ENCODE peak calls at places on chromosomes 12 and 14, in four cellular contexts. N is A549, G is SK-N-SH, M is ovary. H is an unnamed sample. For H3K9me3, the result is how much of the 10 kb centered on the place peaks cover.

GRCh38 chr12:46830731-46831334 is 5.0 kb upstream of the SLC38A4 start:
- DNase-seq in N (no peak), M (no peak), G (no peak), H (no peak)

GRCh38 chr12:80857311-80857710 is 80.4 kb downstream of the LIN7A start:
- DNase-seq in N (no peak), M (no peak), G (no peak), H (no peak)

GRCh38 chr14:61528591-61529021 is 166.7 kb upstream of the HIF1A start:
- DNase-seq in G (no peak), N (no peak), M (no peak), H (no peak)

GRCh38 chr14:76463105-76463504 is 87.2 kb downstream of the ESRRB start:
- DNase-seq in G (no peak), N (no peak), M (no peak), H (no peak)

GRCh38 chr12:25997401-25997973 is 39.0 kb downstream of the RASSF8 start:
- DNase-seq in G (no peak), N (peak), M (no peak), H (no peak)

GRCh38 chr12:124445121-124445718 is 122.2 kb downstream of the NCOR2 start:
- DNase-seq in G (no peak), N (no peak), M (peak), H (no peak)

GRCh38 chr14:86712727-86713126 is 1182.8 kb downstream of the FLRT2 start:
- DNase-seq in G (no peak), M (no peak), N (no peak), H (no peak)

GRCh38 chr14:35261774-35262173 is 30.4 kb upstream of the PSMA6 start:
- DNase-seq in N (peak), G (no peak), M (no peak), H (no peak)

GRCh38 chr12:76080017-76080728 is 4.3 kb downstream of the NAP1L1 start:
- DNase-seq in G (no peak), M (no peak), N (no peak), H (no peak)

GRCh38 chr12:116863275-116863767 is 17.9 kb downstream of the HRK start:
- DNase-seq in N (peak), G (peak), M (no peak), H (no peak)

GRCh38 chr12:105860556-105861207 is 278.1 kb downstream of the NUAK1 start:
- DNase-seq in N (peak), M (no peak), G (no peak), H (no peak)

GRCh38 chr12:52207895-52208294 is 16.1 kb upstream of the KRT80 start:
- DNase-seq in G (no peak), M (no peak), N (no peak), H (peak)

GRCh38 chr12:25866586-25867378 is 91.7 kb upstream of the RASSF8 start:
- DNase-seq in M (no peak), N (no peak), G (no peak), H (no peak)

GRCh38 chr14:98371141-98371540 is 900.9 kb downstream of the BCL11B start:
- DNase-seq in N (no peak), G (no peak), M (no peak), H (no peak)

GRCh38 chr12:59596232-59597143 is 659 bp downstream of the SLC16A7 start:
- DNase-seq in M (peak), N (peak), G (peak), H (peak)

GRCh38 chr12:109873653-109874052 is 6.7 kb downstream of the GLTP start:
- DNase-seq in M (no peak), N (no peak), G (no peak), H (no peak)

GRCh38 chr14:70784886-70785285 is 24.4 kb downstream of the MAP3K9 start:
- DNase-seq in M (no peak), N (no peak), G (no peak), H (no peak)

GRCh38 chr12:64682572-64683277 is 72.4 kb downstream of the RASSF3 start:
- DNase-seq in G (peak), N (peak), M (peak), H (no peak)
- H3K27ac ChIP-seq in G (peak), N (peak), M (peak), H (no peak)

GRCh38 chr14:104973215-104974145 is 4.7 kb downstream of the AHNAK2 start:
- DNase-seq in M (peak), G (no peak), N (peak), H (peak)
- TF ChIP-seq EP300 in M (no peak), G (no peak), N (peak), H (no peak)

GRCh38 chr12:101764393-101764792 is 25.1 kb upstream of the SYCP3 start:
- DNase-seq in M (no peak), G (no peak), N (no peak), H (no peak)
- H3K9me3 ChIP-seq in M (under half), G (under half), N (under half), H (under half)

DNA sequence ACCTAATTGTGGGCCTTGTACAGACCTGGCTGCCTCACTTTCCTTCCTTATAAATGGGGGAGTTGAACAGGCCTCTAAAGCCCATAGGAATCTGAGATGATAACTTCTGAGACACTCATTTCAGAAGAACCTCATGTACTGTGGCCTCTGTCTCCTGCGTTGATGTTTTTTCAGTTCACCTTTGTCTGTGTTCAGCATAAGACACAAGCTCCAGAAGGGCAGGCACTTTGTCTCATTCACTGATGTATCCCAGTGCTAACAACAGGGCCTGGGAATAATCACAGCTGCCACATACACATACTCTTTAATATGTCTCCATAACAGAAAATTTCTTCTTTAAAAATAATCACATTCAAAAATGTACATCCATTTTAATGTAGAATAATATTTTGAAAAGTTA is 3.3 kb downstream of the FGD6 start:
- DNase-seq in M (no peak), G (no peak), N (no peak), H (no peak)
- H3K27ac ChIP-seq in M (no peak), G (peak), N (peak), H (no peak)

GRCh38 chr14:90412058-90412457 is 15.2 kb downstream of the CALM1 start:
- DNase-seq in N (no peak), M (no peak), G (no peak), H (no peak)

GRCh38 chr14:90405755-90406154 is 8.9 kb downstream of the CALM1 start:
- DNase-seq in G (no peak), M (no peak), N (no peak), H (no peak)

GRCh38 chr14:90406384-90406798 is 9.6 kb downstream of the CALM1 start:
- DNase-seq in M (no peak), N (no peak), G (no peak), H (no peak)

GRCh38 chr14:90409209-90409730 is 12.4 kb downstream of the CALM1 start:
- DNase-seq in G (no peak), M (peak), N (peak), H (peak)

GRCh38 chr14:90408713-90409112 is 11.9 kb downstream of the CALM1 start:
- DNase-seq in N (no peak), G (no peak), M (no peak), H (peak)
- TF ChIP-seq EP300 in N (no peak), G (no peak), M (no peak), H (no peak)

DNA sequence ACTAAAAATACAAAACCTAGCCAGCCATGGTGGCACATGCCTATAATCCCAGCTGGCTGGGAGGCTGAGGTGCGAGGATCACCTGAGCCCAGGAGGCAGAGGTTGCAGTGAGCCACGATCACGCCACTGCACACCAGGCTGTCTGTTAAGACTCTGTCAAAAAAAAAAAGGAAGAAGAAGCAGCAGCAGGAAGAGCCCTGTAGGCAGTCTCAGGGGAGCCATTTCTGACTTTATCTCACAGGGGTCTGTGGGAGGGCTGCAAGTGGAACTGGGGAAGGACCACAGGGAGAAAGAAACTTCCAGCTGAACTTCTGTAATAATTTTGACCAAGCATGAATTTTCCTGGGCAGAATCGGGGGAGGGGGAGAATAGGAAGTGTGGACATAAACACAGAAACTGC is 32.7 kb downstream of the GARIN6 start:
- DNase-seq in G (no peak), N (no peak), M (no peak), H (no peak)
- H3K9me3 ChIP-seq in G (under half), N (under half), M (under half), H (under half)

DNA sequence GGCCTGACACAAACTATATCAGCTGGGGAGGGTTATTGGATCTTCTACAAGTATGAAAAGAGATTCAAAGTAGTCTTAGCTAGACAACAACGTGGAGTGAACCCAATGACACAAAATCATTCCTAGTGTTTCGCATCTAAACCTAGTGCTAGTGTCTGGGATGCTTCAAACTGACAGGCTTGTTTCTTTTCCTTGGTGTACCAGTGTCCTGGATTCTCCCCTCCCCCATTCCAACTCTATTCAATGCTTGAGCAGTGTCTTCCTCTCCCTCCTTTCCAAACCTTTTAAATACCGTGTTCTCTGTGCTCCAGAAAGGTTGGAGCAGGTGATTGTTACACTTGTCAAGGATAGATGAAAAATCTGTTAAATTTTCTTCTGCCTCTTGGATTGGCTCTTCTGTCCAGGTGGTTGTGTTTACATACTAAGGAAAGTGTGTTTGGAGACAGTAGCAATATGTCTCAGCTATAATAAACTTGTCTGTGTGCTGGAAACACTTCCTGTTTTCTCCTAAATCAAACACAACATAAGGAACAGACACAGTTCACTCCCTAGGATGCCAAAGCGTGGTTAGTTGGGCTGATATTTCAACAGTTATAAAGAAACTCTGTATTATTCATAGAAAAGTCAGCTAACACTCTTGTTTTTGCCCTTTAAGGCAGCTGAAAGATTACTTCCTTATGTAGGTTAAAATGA is 14.4 kb upstream of the GUCY2C start:
- DNase-seq in N (no peak), M (no peak), G (no peak), H (no peak)
- H3K27ac ChIP-seq in N (no peak), M (no peak), G (no peak), H (no peak)

DNA sequence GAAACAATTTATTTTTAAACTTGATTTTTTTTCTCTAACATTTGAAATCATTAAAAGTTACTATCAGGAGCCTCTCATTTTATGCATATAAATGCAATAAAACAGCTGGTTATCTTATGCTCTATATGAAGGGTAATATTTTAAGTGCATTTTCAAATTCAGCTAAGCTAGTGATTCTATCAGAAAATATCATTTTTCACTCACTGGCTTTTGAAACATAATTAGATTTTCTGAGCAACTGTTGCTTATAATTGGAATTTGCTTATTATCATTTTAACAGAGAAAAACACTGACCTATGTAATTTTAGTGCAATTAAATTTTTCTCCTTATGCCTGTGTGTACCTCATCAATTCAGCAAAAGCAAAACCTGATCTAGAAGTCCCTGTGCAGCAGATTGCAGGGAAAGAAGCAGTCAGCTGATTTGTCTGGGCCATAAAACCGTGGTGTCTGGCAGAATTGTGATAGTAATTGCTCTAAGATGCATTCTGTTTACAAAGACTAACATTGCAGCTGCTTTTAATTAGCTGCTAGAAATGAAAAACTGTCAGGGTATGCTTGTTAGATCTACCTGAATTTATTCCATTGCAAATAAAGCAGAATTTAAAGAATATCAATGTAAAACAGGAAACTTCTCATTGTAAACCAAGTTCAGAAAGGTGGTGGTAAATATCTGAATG is 75.0 kb downstream of the BICD1 start:
- DNase-seq in G (peak), N (no peak), M (no peak), H (no peak)
- TF ChIP-seq EP300 in G (peak), N (no peak), M (no peak), H (no peak)